ENCODE peak calls at places on chromosomes 1 and 21, in five cellular contexts. One of them, this sample, is unnamed.

GRCh38 chr1:115433483-115433882 is 95.4 kb upstream of the NGF start:
- DNase-seq in WERI-Rb-1: no peak
- DNase-seq in PC-3: no peak
- DNase-seq in neural progenitor cell: no peak
- DNase-seq in neuronal stem cell: no peak
- DNase-seq in this sample: no peak

GRCh38 chr1:218656301-218657037 is 311.3 kb downstream of the TGFB2 start:
- DNase-seq in neuronal stem cell: no peak
- DNase-seq in WERI-Rb-1: no peak
- DNase-seq in neural progenitor cell: no peak
- DNase-seq in PC-3: peak
- DNase-seq in this sample: no peak

GRCh38 chr1:177424746-177425145 is 254.0 kb downstream of the BRINP2 start:
- DNase-seq in WERI-Rb-1: peak
- DNase-seq in neural progenitor cell: no peak
- DNase-seq in PC-3: no peak
- DNase-seq in neuronal stem cell: no peak
- DNase-seq in this sample: no peak

GRCh38 chr1:65422241-65423203 is 2.1 kb downstream of the LEPR start:
- DNase-seq in WERI-Rb-1: no peak
- DNase-seq in neural progenitor cell: no peak
- DNase-seq in neuronal stem cell: no peak
- DNase-seq in PC-3: peak
- DNase-seq in this sample: no peak

GRCh38 chr1:22972760-22973159 is at the start of gene LACTBL1:
- DNase-seq in PC-3: no peak
- DNase-seq in neuronal stem cell: no peak
- DNase-seq in WERI-Rb-1: peak
- DNase-seq in neural progenitor cell: peak
- DNase-seq in this sample: no peak

GRCh38 chr1:28602536-28603439 is 10.7 kb downstream of the RAB42 start:
- DNase-seq in PC-3: peak
- DNase-seq in neuronal stem cell: peak
- DNase-seq in neural progenitor cell: peak
- DNase-seq in WERI-Rb-1: peak
- DNase-seq in this sample: peak

GRCh38 chr1:113947388-113948107 is 18.4 kb downstream of the HIPK1 start:
- DNase-seq in neuronal stem cell: no peak
- DNase-seq in PC-3: no peak
- DNase-seq in neural progenitor cell: no peak
- DNase-seq in WERI-Rb-1: no peak
- DNase-seq in this sample: no peak

GRCh38 chr21:34865922-34866271 is 183.2 kb downstream of the RUNX1 start:
- DNase-seq in PC-3: peak
- DNase-seq in neuronal stem cell: no peak
- DNase-seq in neural progenitor cell: peak
- DNase-seq in WERI-Rb-1: no peak
- DNase-seq in this sample: no peak

GRCh38 chr1:169989246-169989645 is 85.2 kb downstream of the KIFAP3 start:
- DNase-seq in WERI-Rb-1: no peak
- DNase-seq in neuronal stem cell: no peak
- DNase-seq in PC-3: no peak
- DNase-seq in neural progenitor cell: no peak
- DNase-seq in this sample: no peak

GRCh38 chr1:26234644-26235384 is 814 bp downstream of the CEP85 start:
- DNase-seq in neuronal stem cell: no peak
- DNase-seq in neural progenitor cell: peak
- DNase-seq in WERI-Rb-1: no peak
- DNase-seq in PC-3: peak
- DNase-seq in this sample: peak

GRCh38 chr1:151311589-151312331 is 15.5 kb downstream of the PI4KB start:
- DNase-seq in neuronal stem cell: no peak
- DNase-seq in WERI-Rb-1: no peak
- DNase-seq in PC-3: peak
- DNase-seq in neural progenitor cell: no peak
- DNase-seq in this sample: peak

GRCh38 chr1:82273816-82274215 is 473.1 kb downstream of the ADGRL2 start:
- DNase-seq in neuronal stem cell: no peak
- DNase-seq in neural progenitor cell: no peak
- DNase-seq in PC-3: no peak
- DNase-seq in WERI-Rb-1: no peak
- DNase-seq in this sample: no peak

GRCh38 chr1:29413661-29414060 is 177.3 kb downstream of the PTPRU start:
- DNase-seq in PC-3: no peak
- DNase-seq in WERI-Rb-1: no peak
- DNase-seq in neuronal stem cell: no peak
- DNase-seq in neural progenitor cell: no peak
- DNase-seq in this sample: no peak

GRCh38 chr1:228143480-228144212 is 3.6 kb downstream of the GUK1 start:
- DNase-seq in neuronal stem cell: no peak
- DNase-seq in WERI-Rb-1: no peak
- DNase-seq in neural progenitor cell: no peak
- DNase-seq in PC-3: no peak
- DNase-seq in this sample: peak

GRCh38 chr1:44801491-44802305 is 1.5 kb downstream of the PLK3 start:
- DNase-seq in PC-3: no peak
- DNase-seq in WERI-Rb-1: peak
- DNase-seq in neural progenitor cell: no peak
- DNase-seq in neuronal stem cell: no peak
- DNase-seq in this sample: no peak

GRCh38 chr1:205313681-205314308 is 7.8 kb downstream of the NUAK2 start:
- DNase-seq in neural progenitor cell: peak
- DNase-seq in neuronal stem cell: peak
- DNase-seq in WERI-Rb-1: peak
- DNase-seq in PC-3: no peak
- DNase-seq in this sample: no peak

GRCh38 chr1:205314986-205315618 is 6.4 kb downstream of the NUAK2 start:
- DNase-seq in WERI-Rb-1: no peak
- DNase-seq in neuronal stem cell: no peak
- DNase-seq in PC-3: no peak
- DNase-seq in neural progenitor cell: no peak
- DNase-seq in this sample: no peak

GRCh38 chr1:217562229-217562878 is 68.5 kb downstream of the GPATCH2 start:
- DNase-seq in WERI-Rb-1: no peak
- DNase-seq in PC-3: peak
- DNase-seq in neuronal stem cell: no peak
- DNase-seq in neural progenitor cell: no peak
- DNase-seq in this sample: no peak

GRCh38 chr1:32274646-32275340 is 17.1 kb upstream of the HDAC1 start:
- DNase-seq in neuronal stem cell: no peak
- DNase-seq in WERI-Rb-1: no peak
- DNase-seq in neural progenitor cell: no peak
- DNase-seq in PC-3: no peak
- DNase-seq in this sample: no peak
- H3K4me3 ChIP-seq in neuronal stem cell: no peak
- H3K4me3 ChIP-seq in WERI-Rb-1: no peak
- H3K4me3 ChIP-seq in neural progenitor cell: no peak
- H3K4me3 ChIP-seq in PC-3: no peak
- H3K4me3 ChIP-seq in this sample: no peak

GRCh38 chr1:9717193-9718005 is 65.9 kb downstream of the PIK3CD start:
- DNase-seq in neural progenitor cell: no peak
- DNase-seq in WERI-Rb-1: no peak
- DNase-seq in PC-3: no peak
- DNase-seq in neuronal stem cell: no peak
- DNase-seq in this sample: no peak

GRCh38 chr1:9711466-9712020 is 60.0 kb downstream of the PIK3CD start:
- DNase-seq in neuronal stem cell: no peak
- DNase-seq in WERI-Rb-1: no peak
- DNase-seq in PC-3: no peak
- DNase-seq in neural progenitor cell: no peak
- DNase-seq in this sample: no peak

GRCh38 chr1:9715536-9716226 is 64.2 kb downstream of the PIK3CD start:
- DNase-seq in neural progenitor cell: no peak
- DNase-seq in PC-3: no peak
- DNase-seq in WERI-Rb-1: no peak
- DNase-seq in neuronal stem cell: no peak
- DNase-seq in this sample: no peak

GRCh38 chr1:9716404-9717192 is 65.1 kb downstream of the PIK3CD start:
- DNase-seq in neural progenitor cell: no peak
- DNase-seq in neuronal stem cell: no peak
- DNase-seq in WERI-Rb-1: no peak
- DNase-seq in PC-3: no peak
- DNase-seq in this sample: no peak

DNA sequence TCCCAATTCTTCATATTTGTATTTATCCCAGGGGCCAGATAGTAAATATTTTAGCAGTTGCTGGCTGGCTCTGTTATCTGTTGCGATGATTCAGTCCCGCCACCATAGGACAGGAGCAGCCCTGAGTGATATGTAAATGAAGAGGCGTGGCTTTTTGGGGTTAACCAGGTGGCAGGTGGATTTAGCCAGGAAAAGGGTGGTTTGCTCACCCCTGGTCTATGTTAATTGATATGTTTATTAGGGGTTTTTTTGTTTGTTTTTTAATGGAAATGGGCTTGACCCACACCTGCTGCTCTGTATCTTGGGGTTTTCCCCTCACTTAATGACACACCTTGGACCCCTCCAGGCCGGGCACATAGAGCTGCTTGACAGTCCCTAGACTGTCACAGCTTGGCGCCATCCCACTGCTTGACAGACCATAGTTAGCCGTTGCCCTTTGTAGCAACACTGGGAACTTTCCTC is 62.8 kb downstream of the PIK3CD start:
- DNase-seq in PC-3: no peak
- DNase-seq in neural progenitor cell: no peak
- DNase-seq in neuronal stem cell: no peak
- DNase-seq in WERI-Rb-1: no peak
- DNase-seq in this sample: no peak
- H3K4me3 ChIP-seq in PC-3: no peak
- H3K4me3 ChIP-seq in neural progenitor cell: no peak
- H3K4me3 ChIP-seq in neuronal stem cell: no peak
- H3K4me3 ChIP-seq in WERI-Rb-1: no peak
- H3K4me3 ChIP-seq in this sample: no peak

DNA sequence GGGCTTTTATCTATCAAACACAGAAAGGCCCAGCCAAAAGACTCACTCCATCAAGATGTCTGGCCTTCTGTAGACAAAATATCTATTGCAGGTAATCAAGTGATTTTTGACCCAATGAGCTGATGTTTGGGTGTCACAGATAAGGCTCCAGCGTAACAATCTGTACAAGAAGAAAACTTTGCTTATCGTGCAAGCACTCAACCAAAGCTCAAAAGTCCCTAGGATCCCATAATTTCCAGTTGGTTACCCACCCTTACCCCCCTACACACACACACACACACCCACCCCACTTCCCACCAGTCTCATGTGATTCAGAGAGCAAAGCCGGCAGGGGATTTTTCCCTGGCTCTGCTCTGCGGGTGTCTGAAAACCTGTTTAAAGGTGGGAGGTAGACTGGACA is 5.8 kb downstream of the ITPKB start:
- DNase-seq in PC-3: no peak
- DNase-seq in neural progenitor cell: no peak
- DNase-seq in neuronal stem cell: no peak
- DNase-seq in WERI-Rb-1: no peak
- DNase-seq in this sample: no peak
- H3K4me3 ChIP-seq in PC-3: no peak
- H3K4me3 ChIP-seq in neural progenitor cell: no peak
- H3K4me3 ChIP-seq in neuronal stem cell: no peak
- H3K4me3 ChIP-seq in WERI-Rb-1: no peak
- H3K4me3 ChIP-seq in this sample: no peak

GRCh38 chr21:39644069-39644468 is 31.3 kb downstream of the B3GALT5 start:
- DNase-seq in PC-3: no peak
- DNase-seq in WERI-Rb-1: no peak
- DNase-seq in neuronal stem cell: no peak
- DNase-seq in neural progenitor cell: no peak
- DNase-seq in this sample: no peak
- H3K4me3 ChIP-seq in PC-3: no peak
- H3K4me3 ChIP-seq in WERI-Rb-1: no peak
- H3K4me3 ChIP-seq in neuronal stem cell: no peak
- H3K4me3 ChIP-seq in neural progenitor cell: no peak
- H3K4me3 ChIP-seq in this sample: no peak

DNA sequence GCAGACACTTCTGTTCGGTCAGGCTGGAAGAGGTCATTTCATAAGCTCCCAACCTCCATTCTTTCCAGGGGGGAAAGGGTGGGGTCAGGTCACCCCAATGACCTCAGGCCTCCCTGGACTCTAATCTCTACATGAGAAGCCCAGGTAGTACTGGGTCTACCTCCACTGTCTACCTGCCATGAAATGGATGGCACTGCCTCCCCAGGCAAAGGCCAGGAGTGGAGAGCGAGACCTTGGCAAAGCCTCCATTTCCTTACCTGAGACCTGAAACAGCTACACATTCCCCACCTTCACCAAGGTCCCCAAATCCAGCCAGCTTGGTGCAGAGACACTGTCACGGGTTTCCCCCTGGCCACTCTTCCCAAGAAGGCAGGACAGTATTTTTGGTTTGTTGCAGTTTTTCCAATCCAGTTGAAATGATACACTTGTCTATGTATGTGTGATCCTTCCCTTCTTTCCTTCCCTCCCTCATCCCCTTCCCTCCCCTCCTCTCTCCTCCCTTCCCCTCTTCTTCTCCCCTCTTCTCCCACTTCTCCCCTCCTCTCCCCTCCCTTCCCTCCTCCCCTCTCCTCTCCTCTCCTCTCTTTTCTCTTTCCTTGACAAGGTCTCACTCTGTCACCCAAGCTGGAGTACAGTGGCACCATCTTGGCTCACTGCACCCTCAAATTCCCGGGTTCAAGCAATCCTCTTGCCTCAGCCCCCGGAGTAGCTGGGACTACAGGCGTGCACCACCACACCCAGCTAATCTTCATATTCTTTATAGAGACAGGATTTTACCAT is 16.1 kb downstream of the BTG2 start:
- DNase-seq in neural progenitor cell: no peak
- DNase-seq in PC-3: no peak
- DNase-seq in WERI-Rb-1: no peak
- DNase-seq in neuronal stem cell: no peak
- DNase-seq in this sample: no peak
- H3K4me3 ChIP-seq in neural progenitor cell: no peak
- H3K4me3 ChIP-seq in PC-3: no peak
- H3K4me3 ChIP-seq in WERI-Rb-1: no peak
- H3K4me3 ChIP-seq in neuronal stem cell: no peak
- H3K4me3 ChIP-seq in this sample: no peak

GRCh38 chr1:30840904-30841598 is 67.5 kb downstream of the SDC3 start:
- DNase-seq in PC-3: no peak
- DNase-seq in WERI-Rb-1: peak
- DNase-seq in neuronal stem cell: peak
- DNase-seq in neural progenitor cell: peak
- DNase-seq in this sample: no peak
- H3K4me3 ChIP-seq in PC-3: no peak
- H3K4me3 ChIP-seq in WERI-Rb-1: no peak
- H3K4me3 ChIP-seq in neuronal stem cell: no peak
- H3K4me3 ChIP-seq in neural progenitor cell: no peak
- H3K4me3 ChIP-seq in this sample: no peak

This sample was measured in BE2C.